ENCODE peak calls at places on chromosome X, in ten cellular contexts. A is PC-3, S is fibroblast of lung, V is OCI-LY7, C is IMR-90, Y is H1, Z is PC-9, I is GM23338, N is MM.1S, E is Karpas-422. W is an unnamed sample.

GRCh38 chrX:124555036-124555595 is 208.8 kb downstream of the SH2D1A start:
- DNase-seq in A (peak; percentile 77), S (peak; percentile 32), V (no peak), C (peak; percentile 68), Y (no peak), Z (no peak), I (no peak), N (no peak), E (no peak), W (peak; percentile 78)

GRCh38 chrX:111270339-111270738 is at the start of gene CAPN6:
- DNase-seq in A (peak; percentile 14), S (peak; percentile 13), V (no peak), C (peak; percentile 5), Y (peak; percentile 43), Z (no peak), I (peak; percentile 69), N (peak; percentile 42), E (no peak), W (no peak)

GRCh38 chrX:136496359-136496767 is 1.0 kb upstream of the HTATSF1 start:
- DNase-seq in A (no peak), S (no peak), V (peak; percentile 1), C (no peak), Y (no peak), Z (no peak), I (no peak), N (no peak), E (no peak), W (no peak)

GRCh38 chrX:21740329-21741274 is 17.3 kb downstream of the SMPX start:
- DNase-seq in A (no peak), S (peak; percentile 29), V (no peak), C (no peak), Y (no peak), Z (no peak), I (no peak), N (no peak), E (no peak), W (no peak)

GRCh38 chrX:34638116-34638515 is 19.0 kb downstream of the TMEM47 start:
- DNase-seq in A (peak; percentile 50), S (peak; percentile 29), V (peak; percentile 0), C (peak; percentile 54), Y (no peak), Z (no peak), I (peak; percentile 51), N (peak; percentile 17), E (peak; percentile 72), W (no peak)

GRCh38 chrX:22351966-22352365 is 79.3 kb downstream of the CBLL2 start:
- DNase-seq in A (peak; percentile 53), S (no peak), V (no peak), C (no peak), Y (no peak), Z (no peak), I (no peak), N (no peak), E (no peak), W (no peak)

GRCh38 chrX:3811331-3812311 is 98.2 kb upstream of the PRKX start:
- DNase-seq in A (no peak), S (peak; percentile 39), V (peak; percentile 58), C (peak; percentile 58), Y (no peak), Z (no peak), I (peak; percentile 36), N (peak; percentile 62), E (peak; percentile 64), W (no peak)

GRCh38 chrX:31353095-31353494 is 281.3 kb upstream of the FTHL17 start:
- DNase-seq in A (peak; percentile 63), S (peak; percentile 76), V (no peak), C (peak; percentile 62), Y (no peak), Z (peak; percentile 20), I (no peak), N (no peak), E (no peak), W (peak; percentile 45)

GRCh38 chrX:133215747-133216146 is 2.4 kb downstream of the TFDP3 start:
- DNase-seq in A (peak; percentile 53), S (peak; percentile 14), V (peak; percentile 0), C (peak; percentile 2), Y (no peak), Z (peak; percentile 27), I (peak; percentile 21), N (peak; percentile 53), E (peak; percentile 60), W (no peak)

GRCh38 chrX:12702509-12703091 is 88.6 kb upstream of the PRPS2 start:
- DNase-seq in A (peak; percentile 48), S (no peak), V (peak; percentile 10), C (no peak), Y (peak; percentile 60), Z (peak; percentile 14), I (peak; percentile 58), N (no peak), E (peak; percentile 66), W (no peak)

GRCh38 chrX:68895339-68896250 is 66.8 kb downstream of the EFNB1 start:
- DNase-seq in A (peak; percentile 62), S (peak; percentile 74), V (no peak), C (peak; percentile 42), Y (no peak), Z (peak; percentile 71), I (no peak), N (no peak), E (no peak), W (no peak)

GRCh38 chrX:79466636-79467035 is 99.5 kb upstream of the ITM2A start:
- DNase-seq in A (no peak), S (no peak), V (no peak), C (no peak), Y (no peak), Z (no peak), I (no peak), N (peak; percentile 49), E (no peak), W (no peak)

GRCh38 chrX:13764765-13765164 is 30.2 kb downstream of the OFD1 start:
- DNase-seq in A (no peak), S (peak; percentile 8), V (no peak), C (no peak), Y (no peak), Z (no peak), I (peak; percentile 59), N (no peak), E (no peak), W (no peak)

GRCh38 chrX:31212856-31213748 is 141.3 kb upstream of the FTHL17 start:
- DNase-seq in A (no peak), S (no peak), V (no peak), C (no peak), Y (no peak), Z (no peak), I (no peak), N (no peak), E (no peak), W (no peak)

GRCh38 chrX:20378291-20378920 is 111.7 kb upstream of the RPS6KA3 start:
- DNase-seq in A (peak; percentile 92), S (peak; percentile 55), V (peak; percentile 0), C (peak; percentile 31), Y (no peak), Z (no peak), I (no peak), N (no peak), E (no peak), W (no peak)
- H3K4me2 ChIP-seq in A (peak overlapping the region; percentile 63), S (no peak overlapping the region), V (no peak overlapping the region), C (no peak overlapping the region), Y (no peak overlapping the region), Z (peak overlapping the region; percentile 50), I (no peak overlapping the region), N (no peak overlapping the region), E (no peak overlapping the region), W (no peak overlapping the region)

GRCh38 chrX:2584659-2585470 is 84.1 kb upstream of the DHRSX start:
- DNase-seq in A (no peak), S (no peak), V (no peak), C (no peak), Y (peak; percentile 56), Z (no peak), I (peak; percentile 46), N (no peak), E (no peak), W (no peak)
- H3K4me2 ChIP-seq in A (no peak overlapping the region), S (no peak overlapping the region), V (no peak overlapping the region), C (no peak overlapping the region), Y (peak overlapping the region; percentile 62), Z (no peak overlapping the region), I (peak overlapping the region; percentile 89), N (no peak overlapping the region), E (no peak overlapping the region), W (peak overlapping the region; percentile 56)

GRCh38 chrX:56995271-56995994 is at the start of gene SPIN3:
- DNase-seq in A (peak; percentile 86), S (peak; percentile 75), V (no peak), C (peak; percentile 59), Y (peak; percentile 80), Z (peak; percentile 97), I (peak; percentile 86), N (peak; percentile 43), E (no peak), W (no peak)

GRCh38 chrX:56994375-56995270 is 718 bp downstream of the SPIN3 start:
- DNase-seq in A (no peak), S (peak; percentile 1), V (no peak), C (peak; percentile 13), Y (no peak), Z (no peak), I (no peak), N (no peak), E (no peak), W (no peak)
- H3K4me2 ChIP-seq in A (peak overlapping the region; percentile 97), S (peak overlapping the region; percentile 58), V (peak overlapping the region; percentile 9), C (peak overlapping the region; percentile 91), Y (peak overlapping the region; percentile 71), Z (peak overlapping the region; percentile 87), I (peak overlapping the region; percentile 70), N (peak overlapping the region; percentile 27), E (no peak overlapping the region), W (peak overlapping the region; percentile 77)

GRCh38 chrX:9517062-9517461 is 52.2 kb downstream of the TBL1X start:
- DNase-seq in A (no peak), S (no peak), V (no peak), C (no peak), Y (no peak), Z (no peak), I (no peak), N (no peak), E (no peak), W (no peak)

GRCh38 chrX:9515464-9515863 is 50.6 kb downstream of the TBL1X start:
- DNase-seq in A (no peak), S (no peak), V (no peak), C (no peak), Y (no peak), Z (no peak), I (no peak), N (no peak), E (no peak), W (no peak)

GRCh38 chrX:9518896-9519295 is 54.0 kb downstream of the TBL1X start:
- DNase-seq in A (no peak), S (no peak), V (no peak), C (no peak), Y (no peak), Z (no peak), I (no peak), N (no peak), E (no peak), W (no peak)

GRCh38 chrX:9516635-9517034 is 51.8 kb downstream of the TBL1X start:
- DNase-seq in A (no peak), S (no peak), V (no peak), C (no peak), Y (no peak), Z (no peak), I (no peak), N (no peak), E (no peak), W (no peak)

DNA sequence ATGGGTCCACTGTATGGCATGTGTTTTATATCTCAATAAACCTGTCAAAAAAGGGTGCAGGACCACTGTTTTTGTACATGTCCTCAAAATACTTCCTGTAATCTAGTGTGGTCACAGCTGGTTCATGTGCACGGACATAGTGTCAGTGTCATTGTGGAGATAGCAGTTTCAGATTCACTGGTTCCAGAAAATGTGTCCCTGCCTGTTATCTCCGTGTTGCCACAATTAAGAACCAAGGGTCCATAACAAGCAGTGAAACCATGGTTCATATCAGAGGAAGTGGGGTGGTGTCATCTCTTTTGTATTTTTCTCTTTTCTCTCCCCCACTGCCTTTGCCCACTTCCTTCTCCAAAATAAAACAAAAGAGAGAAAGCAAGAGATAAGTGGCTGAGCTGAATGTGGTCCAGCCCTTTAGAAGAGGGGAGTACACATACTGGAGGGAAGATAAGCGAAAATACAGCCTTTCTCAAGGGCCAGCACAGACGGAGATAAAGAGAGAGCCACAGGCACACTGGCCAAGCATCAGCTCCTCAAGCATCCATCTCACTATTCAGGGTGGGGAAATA is 51.2 kb downstream of the TBL1X start:
- DNase-seq in A (no peak), S (no peak), V (no peak), C (no peak), Y (no peak), Z (no peak), I (no peak), N (no peak), E (no peak), W (no peak)
- H3K4me2 ChIP-seq in A (no peak overlapping the region), S (no peak overlapping the region), V (peak overlapping the region; percentile 19), C (no peak overlapping the region), Y (no peak overlapping the region), Z (no peak overlapping the region), I (no peak overlapping the region), N (no peak overlapping the region), E (no peak overlapping the region), W (no peak overlapping the region)

W was measured in keratinocyte.